ENCODE peak calls at places on chromosome 18, in five cellular contexts. S is body of pancreas, V is A549, G is endothelial cell of umbilical vein, C is heart left ventricle. A is an unnamed sample.

GRCh38 chr18:80033181-80034067 is 810 bp upstream of the RBFA start:
- DNase-seq in V (peak; percentile 16), S (peak; percentile 20), G (no peak), C (no peak), A (peak; percentile 43)

GRCh38 chr18:35005963-35006577 is 35.1 kb upstream of the MAPRE2 start:
- DNase-seq in G (peak; percentile 83), S (no peak), V (peak; percentile 61), C (no peak), A (no peak)

GRCh38 chr18:26480897-26481795 is 67.2 kb downstream of the KCTD1 start:
- DNase-seq in V (peak; percentile 95), C (no peak), S (no peak), G (peak; percentile 92), A (no peak)

GRCh38 chr18:63016270-63016669 is 300.9 kb downstream of the PHLPP1 start:
- DNase-seq in C (no peak), V (peak; percentile 41), S (peak; percentile 50), G (peak; percentile 39), A (peak; percentile 68)

GRCh38 chr18:56986829-56987228 is 160.1 kb upstream of the BOD1L2 start:
- DNase-seq in C (no peak), G (no peak), S (no peak), V (peak; percentile 4), A (no peak)

GRCh38 chr18:79930020-79930642 is 21.3 kb downstream of the SLC66A2 start:
- DNase-seq in C (no peak), G (no peak), V (no peak), S (no peak), A (no peak)

GRCh38 chr18:62715829-62716678 is 713 bp downstream of the PHLPP1 start:
- DNase-seq in G (peak; percentile 62), S (peak; percentile 69), C (peak; percentile 59), V (peak; percentile 53), A (peak; percentile 30)

GRCh38 chr18:55998071-55998522 is 410.1 kb upstream of the TCF4 start:
- DNase-seq in S (peak; percentile 47), G (no peak), V (no peak), C (no peak), A (no peak)

GRCh38 chr18:67951166-67951565 is 434.6 kb upstream of the DSEL start:
- DNase-seq in G (no peak), S (no peak), V (no peak), C (no peak), A (no peak)

GRCh38 chr18:23712445-23712844 is 23.2 kb downstream of the LAMA3 start:
- DNase-seq in S (no peak), C (no peak), G (no peak), V (no peak), A (no peak)

GRCh38 chr18:61831071-61831470 is 61.7 kb downstream of the RNF152 start:
- DNase-seq in S (no peak), C (no peak), V (no peak), G (peak; percentile 96), A (no peak)

GRCh38 chr18:79186649-79187048 is 117.5 kb downstream of the ATP9B start:
- DNase-seq in G (no peak), S (no peak), V (no peak), C (no peak), A (no peak)

GRCh38 chr18:78979682-78980278 is at the start of gene SALL3:
- DNase-seq in G (no peak), C (no peak), S (no peak), V (no peak), A (peak; percentile 59)

GRCh38 chr18:24656571-24656971 is 196.1 kb downstream of the HRH4 start:
- DNase-seq in V (no peak), S (no peak), G (no peak), C (no peak), A (no peak)

GRCh38 chr18:65750421-65751144 is at the start of gene CDH7:
- DNase-seq in G (no peak), V (no peak), S (no peak), C (no peak), A (peak; percentile 41)

GRCh38 chr18:23593720-23594119 is 7.4 kb upstream of the NPC1 start:
- DNase-seq in C (no peak), G (peak; percentile 72), S (no peak), V (peak; percentile 72), A (no peak)

GRCh38 chr18:22169011-22169888 is at the start of gene GATA6:
- DNase-seq in C (peak; percentile 96), S (peak; percentile 98), G (peak; percentile 95), V (peak; percentile 85), A (peak; percentile 92)

GRCh38 chr18:67731853-67732252 is 215.3 kb upstream of the DSEL start:
- DNase-seq in V (no peak), G (peak; percentile 69), S (no peak), C (no peak), A (no peak)

GRCh38 chr18:1668284-1668683 is 763.6 kb downstream of the ADCYAP1 start:
- DNase-seq in S (no peak), V (no peak), C (peak; percentile 22), G (no peak), A (no peak)

GRCh38 chr18:2919600-2919999 is 72.8 kb downstream of the EMILIN2 start:
- DNase-seq in V (no peak), C (no peak), S (no peak), G (no peak), A (peak; percentile 6)

GRCh38 chr18:34729740-34730338 is 19.7 kb downstream of the DTNA start:
- DNase-seq in G (no peak), S (peak; percentile 12), C (peak; percentile 54), V (no peak), A (peak; percentile 40)

GRCh38 chr18:57664600-57665165 is 43.0 kb upstream of the NARS1 start:
- DNase-seq in S (no peak), G (no peak), V (no peak), C (no peak), A (no peak)

GRCh38 chr18:62157843-62158242 is 29.0 kb downstream of the PIGN start:
- DNase-seq in C (no peak), G (no peak), S (no peak), V (no peak), A (no peak)

GRCh38 chr18:45059695-45060094 is 379.0 kb downstream of the SETBP1 start:
- DNase-seq in S (no peak), V (peak; percentile 21), C (no peak), G (peak; percentile 14), A (no peak)

GRCh38 chr18:39835303-39836030 is 2119.6 kb upstream of the PIK3C3 start:
- DNase-seq in S (no peak), V (peak; percentile 1), G (no peak), C (no peak), A (no peak)

GRCh38 chr18:37495354-37495753 is 70.2 kb downstream of the CELF4 start:
- DNase-seq in C (no peak), G (no peak), V (no peak), S (no peak), A (no peak)

GRCh38 chr18:10558967-10559298 is 33.1 kb downstream of the NAPG start:
- DNase-seq in V (no peak), S (no peak), G (no peak), C (no peak), A (no peak)

GRCh38 chr18:7116001-7116831 is 1.4 kb downstream of the LAMA1 start:
- DNase-seq in G (no peak), C (no peak), S (no peak), V (no peak), A (peak; percentile 52)

GRCh38 chr18:33231474-33232317 is 208.8 kb downstream of the CCDC178 start:
- DNase-seq in S (peak; percentile 80), G (peak; percentile 71), C (peak; percentile 63), V (peak; percentile 54), A (peak; percentile 86)

GRCh38 chr18:22637787-22638186 is 220.1 kb upstream of the CTAGE1 start:
- DNase-seq in G (no peak), C (no peak), S (no peak), V (peak; percentile 61), A (no peak)

GRCh38 chr18:2981212-2981728 is 31.7 kb downstream of the LPIN2 start:
- DNase-seq in S (no peak), G (peak; percentile 95), V (peak; percentile 86), C (no peak), A (no peak)

GRCh38 chr18:3044931-3045698 is 32.2 kb upstream of the LPIN2 start:
- DNase-seq in S (peak; percentile 78), G (peak; percentile 54), V (peak; percentile 61), C (peak; percentile 37), A (peak; percentile 47)

GRCh38 chr18:56873441-56874140 is 222.4 kb downstream of the WDR7 start:
- DNase-seq in S (no peak), G (peak; percentile 68), C (no peak), V (no peak), A (no peak)

GRCh38 chr18:61993831-61994230 is 101.0 kb upstream of the RNF152 start:
- DNase-seq in V (no peak), S (no peak), G (no peak), C (no peak), A (no peak)

GRCh38 chr18:12313530-12314245 is 5.6 kb downstream of the TUBB6 start:
- DNase-seq in V (no peak), C (no peak), G (no peak), S (no peak), A (no peak)
- TF ChIP-seq POLR2A in V (no peak), C (no peak), G (peak; percentile 36), S (no peak), A (no peak)

GRCh38 chr18:48166971-48167370 is 236.5 kb upstream of the SMAD2 start:
- DNase-seq in S (no peak), C (peak; percentile 74), G (no peak), V (no peak), A (no peak)
- H3K4me1 ChIP-seq in S (peaks cover 50% of the 10 kb centered on the region), C (peaks cover 50% of the 10 kb centered on the region), G (peaks cover 2% of the 10 kb centered on the region), V (peaks cover 4% of the 10 kb centered on the region), A (peaks cover 92% of the 10 kb centered on the region)

DNA sequence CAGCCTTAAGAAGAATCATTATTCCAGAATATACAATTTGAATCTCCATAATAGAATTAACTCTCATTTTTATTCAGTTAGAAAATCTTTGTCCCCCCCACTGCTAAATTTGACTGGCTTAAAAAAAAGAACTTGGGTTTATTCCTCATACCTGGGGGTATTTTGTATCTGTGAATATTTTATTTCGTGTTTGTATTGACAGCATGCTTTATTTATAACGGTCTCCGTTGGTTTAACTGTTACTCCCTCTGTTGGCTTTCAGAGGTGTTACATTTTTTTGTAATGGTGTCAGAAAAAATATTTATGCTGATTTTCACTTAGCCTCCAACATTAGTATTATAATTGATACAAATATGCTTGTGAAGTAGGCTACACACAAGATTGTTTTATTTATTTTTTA is 109.1 kb downstream of the HAUS1 start:
- DNase-seq in C (no peak), S (no peak), G (peak; percentile 32), V (peak; percentile 14), A (no peak)
- H3K4me3 ChIP-seq in C (no peak overlapping the region), S (no peak overlapping the region), G (no peak overlapping the region), V (no peak overlapping the region), A (no peak overlapping the region)

GRCh38 chr18:48951448-48952286 is 902 bp upstream of the SMAD7 start:
- DNase-seq in V (peak; percentile 86), G (peak; percentile 91), C (peak; percentile 91), S (peak; percentile 95), A (peak; percentile 86)
- TF ChIP-seq POLR2A in V (peak; percentile 72), G (peak; percentile 49), C (peak; percentile 87), S (peak; percentile 38), A (no peak)

A was measured in testis.